ENCODE peak calls at places on chromosome 11, in seven cellular contexts. Z, V, Q, D, S, U and P are unnamed samples.

GRCh38 chr11:79244175-79244804 is 196.5 kb downstream of the TENM4 start:
- DNase-seq in Z (no peak), V (no peak), Q (no peak), D (peak; percentile 75), S (no peak), U (peak; percentile 97), P (no peak)

GRCh38 chr11:19525276-19525675 is 187.4 kb upstream of the NAV2 start:
- DNase-seq in Z (no peak), V (no peak), Q (no peak), D (no peak), S (no peak), U (no peak), P (no peak)

GRCh38 chr11:111206472-111206871 is 39.1 kb upstream of the POU2AF2 start:
- DNase-seq in Z (no peak), V (no peak), Q (no peak), D (no peak), S (no peak), U (peak; percentile 81), P (no peak)

GRCh38 chr11:8225589-8226036 is 38.1 kb downstream of the LMO1 start:
- DNase-seq in Z (peak; percentile 90), V (peak; percentile 82), Q (peak; percentile 86), D (peak; percentile 67), S (peak; percentile 86), U (peak; percentile 52), P (peak; percentile 47)

GRCh38 chr11:72278911-72279310 is 34.9 kb upstream of the PHOX2A start:
- DNase-seq in Z (no peak), V (peak; percentile 16), Q (no peak), D (peak; percentile 27), S (no peak), U (peak; percentile 73), P (no peak)

GRCh38 chr11:4539603-4540219 is 5.3 kb upstream of the OR52M1 start:
- DNase-seq in Z (peak; percentile 39), V (peak; percentile 42), Q (no peak), D (peak; percentile 39), S (peak; percentile 53), U (peak; percentile 29), P (peak; percentile 79)

GRCh38 chr11:115505165-115505564 is 950 bp upstream of the CADM1 start:
- DNase-seq in Z (no peak), V (peak; percentile 19), Q (no peak), D (no peak), S (no peak), U (no peak), P (no peak)

GRCh38 chr11:8031248-8032115 is 44.3 kb downstream of the EIF3F start:
- DNase-seq in Z (no peak), V (no peak), Q (no peak), D (no peak), S (no peak), U (no peak), P (no peak)

GRCh38 chr11:1706634-1707400 is 9.8 kb downstream of the KRTAP5-6 start:
- DNase-seq in Z (peak; percentile 55), V (no peak), Q (no peak), D (no peak), S (no peak), U (no peak), P (no peak)

GRCh38 chr11:67608486-67608885 is 1.8 kb downstream of the NDUFV1 start:
- DNase-seq in Z (no peak), V (no peak), Q (no peak), D (no peak), S (no peak), U (no peak), P (no peak)

GRCh38 chr11:92888701-92889100 is 80.8 kb upstream of the MTNR1B start:
- DNase-seq in Z (no peak), V (peak; percentile 74), Q (no peak), D (no peak), S (no peak), U (no peak), P (no peak)

GRCh38 chr11:64760759-64761417 is 1.1 kb upstream of the PYGM start:
- DNase-seq in Z (no peak), V (no peak), Q (no peak), D (no peak), S (no peak), U (no peak), P (no peak)

GRCh38 chr11:1263036-1263435 is 40.2 kb downstream of the MUC5B start:
- DNase-seq in Z (no peak), V (no peak), Q (no peak), D (no peak), S (no peak), U (no peak), P (no peak)

GRCh38 chr11:70700871-70701270 is 302.5 kb downstream of the CTTN start:
- DNase-seq in Z (no peak), V (peak; percentile 14), Q (no peak), D (no peak), S (no peak), U (no peak), P (no peak)

GRCh38 chr11:3109921-3110706 is 52.9 kb upstream of the CARS1 start:
- DNase-seq in Z (peak; percentile 83), V (peak; percentile 82), Q (peak; percentile 43), D (peak; percentile 26), S (no peak), U (no peak), P (peak; percentile 58)

GRCh38 chr11:57402188-57403066 is 12.0 kb upstream of the PRG2 start:
- DNase-seq in Z (no peak), V (peak; percentile 94), Q (no peak), D (no peak), S (no peak), U (no peak), P (peak; percentile 96)

GRCh38 chr11:120398184-120398583 is 62.0 kb downstream of the ARHGEF12 start:
- DNase-seq in Z (no peak), V (peak; percentile 66), Q (no peak), D (no peak), S (no peak), U (peak; percentile 53), P (no peak)

GRCh38 chr11:90148900-90149299 is 14.4 kb downstream of the NAALAD2 start:
- DNase-seq in Z (no peak), V (no peak), Q (no peak), D (no peak), S (no peak), U (no peak), P (no peak)

GRCh38 chr11:120775986-120776682 is 247.8 kb upstream of the TBCEL start:
- DNase-seq in Z (peak; percentile 66), V (peak; percentile 71), Q (no peak), D (no peak), S (peak; percentile 50), U (no peak), P (no peak)

GRCh38 chr11:33379931-33380330 is 122.8 kb downstream of the HIPK3 start:
- DNase-seq in Z (no peak), V (no peak), Q (no peak), D (no peak), S (no peak), U (no peak), P (no peak)

GRCh38 chr11:123654566-123655081 is at the start of gene SCN3B:
- DNase-seq in Z (peak; percentile 89), V (peak; percentile 90), Q (no peak), D (peak; percentile 68), S (peak; percentile 72), U (peak; percentile 61), P (peak; percentile 72)

GRCh38 chr11:102476069-102476468 is 23.5 kb upstream of the TMEM123 start:
- DNase-seq in Z (no peak), V (no peak), Q (no peak), D (peak; percentile 53), S (no peak), U (peak; percentile 68), P (no peak)

GRCh38 chr11:110453684-110454354 is 24.1 kb downstream of the FDX1 start:
- DNase-seq in Z (no peak), V (no peak), Q (no peak), D (no peak), S (no peak), U (no peak), P (no peak)

DNA sequence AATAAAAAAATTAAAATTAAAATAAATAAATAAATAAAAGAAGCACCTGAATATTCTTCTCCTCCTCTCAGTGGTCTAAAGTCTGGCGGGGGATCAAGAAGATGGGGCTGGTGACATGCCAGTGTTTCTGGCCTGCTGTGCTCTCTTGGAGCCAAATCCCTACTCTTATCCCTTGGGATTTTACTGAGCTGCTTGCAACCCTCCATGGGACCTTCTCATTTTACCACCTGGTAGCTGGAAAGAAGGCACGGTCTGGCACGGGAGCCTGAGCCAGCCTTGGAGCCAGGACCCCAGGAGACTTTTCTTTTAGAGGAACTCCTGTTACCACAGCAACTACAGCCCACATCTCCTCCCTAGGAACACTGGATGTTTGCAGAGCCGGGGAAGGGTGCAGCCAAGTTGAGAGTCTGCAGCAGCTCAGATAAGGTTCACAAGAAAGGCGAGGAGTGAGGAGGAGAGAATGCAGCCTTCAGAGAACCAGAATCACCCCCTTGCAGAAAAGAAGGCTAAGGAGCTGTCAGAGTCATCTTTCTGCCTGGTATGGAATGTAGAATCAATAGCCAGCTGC is 21.4 kb downstream of the CD6 start:
- DNase-seq in Z (no peak), V (no peak), Q (no peak), D (no peak), S (no peak), U (no peak), P (no peak)
- H3K27ac ChIP-seq in Z (no peak overlapping the region), V (no peak overlapping the region), Q (no peak overlapping the region), D (no peak overlapping the region), S (no peak overlapping the region), U (no peak overlapping the region), P (no peak overlapping the region)

GRCh38 chr11:35302388-35302787 is 117.0 kb downstream of the SLC1A2 start:
- DNase-seq in Z (no peak), V (no peak), Q (no peak), D (no peak), S (no peak), U (peak; percentile 27), P (no peak)
- H3K9ac ChIP-seq in Z (no peak overlapping the region), V (no peak overlapping the region), Q (no peak overlapping the region), D (peak overlapping the region; percentile 91), S (no peak overlapping the region), U (no peak overlapping the region), P (no peak overlapping the region)

DNA sequence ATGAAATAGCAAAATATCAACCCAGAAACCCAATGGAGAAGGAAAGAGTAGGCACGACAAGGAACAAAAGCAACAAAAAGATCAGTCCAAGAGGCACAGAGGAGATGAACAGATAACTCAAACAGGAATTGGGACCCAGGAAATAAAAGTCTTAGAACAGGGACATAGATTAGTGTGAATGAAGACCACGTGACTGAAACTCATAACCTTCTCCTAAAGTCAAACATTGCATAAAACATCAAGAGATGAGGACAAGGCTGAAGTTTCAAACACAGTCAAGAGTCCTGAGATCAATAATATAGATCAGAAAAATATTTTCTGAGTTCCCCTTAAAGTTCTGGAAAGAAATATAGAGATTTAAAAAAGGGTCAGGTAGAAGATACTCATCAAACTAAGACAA is 24.4 kb upstream of the OR56B4 start:
- DNase-seq in Z (no peak), V (no peak), Q (no peak), D (no peak), S (no peak), U (no peak), P (no peak)
- H2BK5ac ChIP-seq in Z (no peak overlapping the region), V (no peak overlapping the region), Q (no peak overlapping the region), D (no peak overlapping the region), S (no peak overlapping the region), U (no peak overlapping the region), P (no peak overlapping the region)

GRCh38 chr11:10412266-10412665 is 42.8 kb upstream of the AMPD3 start:
- DNase-seq in Z (no peak), V (no peak), Q (no peak), D (no peak), S (no peak), U (no peak), P (no peak)
- H3K27ac ChIP-seq in Z (no peak overlapping the region), V (no peak overlapping the region), Q (no peak overlapping the region), D (no peak overlapping the region), S (no peak overlapping the region), U (no peak overlapping the region), P (no peak overlapping the region)

GRCh38 chr11:104053743-104054142 is 17.3 kb downstream of the DDI1 start:
- DNase-seq in Z (no peak), V (no peak), Q (no peak), D (no peak), S (no peak), U (no peak), P (no peak)
- H3K9ac ChIP-seq in Z (no peak overlapping the region), V (no peak overlapping the region), Q (no peak overlapping the region), D (no peak overlapping the region), S (no peak overlapping the region), U (no peak overlapping the region), P (no peak overlapping the region)